ENCODE peak calls at places on chromosomes 1 and 21, in seven cellular contexts. R is left ventricle myocardium superior, A is right lobe of liver, M is iPS-NIHi11, W is AG04449, X is small intestine, C is hippocampal formation. U is an unnamed sample.

GRCh38 chr1:228494970-228495853 is 8.0 kb downstream of the RNF187 start:
- DNase-seq in M (no peak), R (no peak), X (no peak), C (no peak), W (no peak), A (no peak), U (no peak)

GRCh38 chr1:60974973-60975372 is 107.4 kb upstream of the NFIA start:
- DNase-seq in X (no peak), R (no peak), A (no peak), C (no peak), W (no peak), M (no peak), U (no peak)

GRCh38 chr1:19723874-19724273 is 59.2 kb downstream of the HTR6 start:
- DNase-seq in W (no peak), A (no peak), C (no peak), R (no peak), M (no peak), X (no peak), U (no peak)

GRCh38 chr1:56578664-56578962 is 750 bp downstream of the PLPP3 start:
- DNase-seq in A (no peak), C (no peak), R (peak; percentile 63), X (peak; percentile 15), W (no peak), M (no peak), U (no peak)

GRCh38 chr1:46342084-46342656 is 1.6 kb downstream of the NSUN4 start:
- DNase-seq in X (no peak), C (no peak), A (no peak), W (no peak), R (no peak), M (peak; percentile 17), U (peak; percentile 24)

GRCh38 chr21:44455524-44456206 is 355 bp downstream of the LRRC3 start:
- DNase-seq in A (peak; percentile 88), R (peak; percentile 78), C (no peak), W (no peak), M (peak; percentile 82), X (peak; percentile 39), U (peak; percentile 57)

GRCh38 chr1:197092491-197093023 is 25.5 kb upstream of the F13B start:
- DNase-seq in M (no peak), X (no peak), A (no peak), R (no peak), C (no peak), W (peak; percentile 2), U (no peak)

GRCh38 chr1:76336951-76337371 is 262.4 kb downstream of the ST6GALNAC3 start:
- DNase-seq in A (no peak), R (peak; percentile 78), W (peak; percentile 67), X (peak; percentile 10), M (peak; percentile 37), C (peak; percentile 26), U (no peak)

GRCh38 chr21:17732306-17732705 is 86.8 kb downstream of the C21orf91 start:
- DNase-seq in W (no peak), A (no peak), C (no peak), M (no peak), R (no peak), X (no peak), U (no peak)

GRCh38 chr1:234987415-234988159 is 141.1 kb downstream of the TOMM20 start:
- DNase-seq in R (peak; percentile 73), X (no peak), C (peak; percentile 11), W (peak; percentile 70), A (peak; percentile 87), M (peak; percentile 44), U (peak; percentile 56)

U was measured in activated CD4-positive, alpha-beta memory T cell treated with anti-CD3 and anti-CD28 coated beads for 36 hours.